ENCODE peak calls at places on chromosome 11, in five cellular contexts. One of them, this sample, is unnamed.

GRCh38 chr11:93903989-93904388 is 53.6 kb upstream of the VSTM5 start:
- DNase-seq in H7: peak; percentile 23
- DNase-seq in GM20000: no peak
- DNase-seq in naive thymus-derived CD8-positive, alpha-beta T cell: no peak
- DNase-seq in transverse colon: no peak
- DNase-seq in this sample: no peak

GRCh38 chr11:126265801-126266200 is 2.9 kb downstream of the SRPRA start:
- DNase-seq in transverse colon: no peak
- DNase-seq in naive thymus-derived CD8-positive, alpha-beta T cell: no peak
- DNase-seq in GM20000: no peak
- DNase-seq in H7: no peak
- DNase-seq in this sample: no peak

GRCh38 chr11:78441956-78442355 is 24.3 kb upstream of the GAB2 start:
- DNase-seq in H7: no peak
- DNase-seq in GM20000: no peak
- DNase-seq in naive thymus-derived CD8-positive, alpha-beta T cell: no peak
- DNase-seq in transverse colon: no peak
- DNase-seq in this sample: no peak

GRCh38 chr11:84660257-84660656 is 966.9 kb downstream of the DLG2 start:
- DNase-seq in naive thymus-derived CD8-positive, alpha-beta T cell: no peak
- DNase-seq in transverse colon: no peak
- DNase-seq in GM20000: no peak
- DNase-seq in H7: no peak
- DNase-seq in this sample: no peak

GRCh38 chr11:103844327-103845215 is 191.9 kb upstream of the DDI1 start:
- DNase-seq in GM20000: peak; percentile 9
- DNase-seq in naive thymus-derived CD8-positive, alpha-beta T cell: no peak
- DNase-seq in H7: no peak
- DNase-seq in transverse colon: peak; percentile 28
- DNase-seq in this sample: no peak

GRCh38 chr11:33402066-33402465 is 144.9 kb downstream of the HIPK3 start:
- DNase-seq in H7: peak; percentile 33
- DNase-seq in naive thymus-derived CD8-positive, alpha-beta T cell: no peak
- DNase-seq in transverse colon: no peak
- DNase-seq in GM20000: no peak
- DNase-seq in this sample: no peak

GRCh38 chr11:65183201-65183891 is 1.6 kb downstream of the CAPN1 start:
- DNase-seq in GM20000: no peak
- DNase-seq in transverse colon: peak; percentile 41
- DNase-seq in H7: peak; percentile 50
- DNase-seq in naive thymus-derived CD8-positive, alpha-beta T cell: no peak
- DNase-seq in this sample: no peak

GRCh38 chr11:117841582-117842031 is 17.1 kb upstream of the FXYD2 start:
- DNase-seq in GM20000: no peak
- DNase-seq in transverse colon: no peak
- DNase-seq in naive thymus-derived CD8-positive, alpha-beta T cell: no peak
- DNase-seq in H7: no peak
- DNase-seq in this sample: no peak

GRCh38 chr11:65435981-65436411 is 13.4 kb downstream of the NEAT1 start:
- DNase-seq in transverse colon: peak; percentile 40
- DNase-seq in H7: no peak
- DNase-seq in GM20000: no peak
- DNase-seq in naive thymus-derived CD8-positive, alpha-beta T cell: no peak
- DNase-seq in this sample: no peak

GRCh38 chr11:111183706-111184105 is 61.8 kb upstream of the POU2AF2 start:
- DNase-seq in H7: no peak
- DNase-seq in naive thymus-derived CD8-positive, alpha-beta T cell: no peak
- DNase-seq in transverse colon: no peak
- DNase-seq in GM20000: no peak
- DNase-seq in this sample: no peak

GRCh38 chr11:20715464-20715863 is 46.1 kb downstream of the NELL1 start:
- DNase-seq in naive thymus-derived CD8-positive, alpha-beta T cell: no peak
- DNase-seq in H7: no peak
- DNase-seq in transverse colon: no peak
- DNase-seq in GM20000: no peak
- DNase-seq in this sample: no peak

This sample was measured in NCI-H1694.